ENCODE peak calls at places on chromosome 19, in six cellular contexts. G is sigmoid colon, M is upper lobe of left lung, U is IMR-90, E is omental fat pad, P is breast epithelium. Z is an unnamed sample.
A peak's percentile ranks its signal among the peaks of the same experiment; 100 is the strongest.

GRCh38 chr19:33212773-33213172 is 12.9 kb downstream of the SLC7A10 start:
- DNase-seq in G (no peak), M (no peak), U (no peak), E (no peak), P (no peak), Z (no peak)

GRCh38 chr19:3276341-3276799 is 51.9 kb downstream of the CELF5 start:
- DNase-seq in G (no peak), M (peak; percentile 87), U (no peak), E (no peak), P (peak; percentile 56), Z (peak; percentile 29)

GRCh38 chr19:34337747-34338146 is 27.2 kb upstream of the GPI start:
- DNase-seq in G (no peak), M (no peak), U (no peak), E (no peak), P (no peak), Z (no peak)

GRCh38 chr19:46124638-46125115 is at the start of gene IGFL3:
- DNase-seq in G (no peak), M (no peak), U (peak; percentile 34), E (no peak), P (no peak), Z (no peak)

GRCh38 chr19:46745521-46746280 is at the start of gene FKRP:
- DNase-seq in G (no peak), M (peak; percentile 89), U (no peak), E (no peak), P (no peak), Z (no peak)

GRCh38 chr19:5103061-5103701 is 134.3 kb downstream of the KDM4B start:
- DNase-seq in G (peak; percentile 83), M (peak; percentile 68), U (peak; percentile 12), E (no peak), P (no peak), Z (no peak)

GRCh38 chr19:45150731-45151725 is 9.8 kb downstream of the NKPD1 start:
- DNase-seq in G (no peak), M (peak; percentile 44), U (no peak), E (no peak), P (no peak), Z (no peak)

GRCh38 chr19:11377756-11378155 is 3.3 kb downstream of the SWSAP1 start:
- DNase-seq in G (no peak), M (no peak), U (peak; percentile 37), E (no peak), P (no peak), Z (no peak)

GRCh38 chr19:40285353-40286234 is 449 bp upstream of the AKT2 start:
- DNase-seq in G (peak; percentile 100), M (peak; percentile 95), U (peak; percentile 99), E (peak; percentile 84), P (peak; percentile 99), Z (peak; percentile 94)

GRCh38 chr19:7870571-7871279 is 3.5 kb downstream of the PRR36 start:
- DNase-seq in G (no peak), M (no peak), U (no peak), E (no peak), P (peak; percentile 84), Z (no peak)

GRCh38 chr19:54418930-54419800 is 3.9 kb downstream of the TTYH1 start:
- DNase-seq in G (no peak), M (no peak), U (no peak), E (no peak), P (no peak), Z (no peak)

GRCh38 chr19:55579766-55580621 is 654 bp downstream of the ZNF579 start:
- DNase-seq in G (no peak), M (no peak), U (peak; percentile 41), E (no peak), P (no peak), Z (no peak)

GRCh38 chr19:411723-412355 is 2.9 kb upstream of the C2CD4C start:
- DNase-seq in G (no peak), M (no peak), U (no peak), E (no peak), P (no peak), Z (peak; percentile 4)

GRCh38 chr19:19040417-19040816 is 7.0 kb downstream of the ARMC6 start:
- DNase-seq in G (peak; percentile 89), M (no peak), U (peak; percentile 91), E (no peak), P (peak; percentile 76), Z (no peak)

GRCh38 chr19:31261019-31261595 is 88.1 kb downstream of the TSHZ3 start:
- DNase-seq in G (no peak), M (no peak), U (no peak), E (no peak), P (no peak), Z (peak; percentile 0)

GRCh38 chr19:3599776-3600183 is 6.9 kb downstream of the TBXA2R start:
- DNase-seq in G (no peak), M (peak; percentile 70), U (no peak), E (no peak), P (no peak), Z (no peak)

GRCh38 chr19:11737964-11738745 is 591 bp downstream of the ZNF823 start:
- DNase-seq in G (peak; percentile 77), M (peak; percentile 84), U (peak; percentile 12), E (peak; percentile 32), P (peak; percentile 35), Z (peak; percentile 56)

GRCh38 chr19:3343619-3344502 is 22.5 kb upstream of the NFIC start:
- DNase-seq in G (peak; percentile 96), M (peak; percentile 86), U (peak; percentile 78), E (peak; percentile 69), P (peak; percentile 97), Z (no peak)

GRCh38 chr19:39236527-39236926 is 8.3 kb downstream of the IFNL3 start:
- DNase-seq in G (no peak), M (peak; percentile 73), U (no peak), E (no peak), P (no peak), Z (no peak)

GRCh38 chr19:45994456-45994988 is 745 bp upstream of the CCDC61 start:
- DNase-seq in G (no peak), M (no peak), U (no peak), E (no peak), P (no peak), Z (no peak)

GRCh38 chr19:50568321-50569022 is at the start of gene LRRC4B:
- DNase-seq in G (no peak), M (no peak), U (no peak), E (no peak), P (no peak), Z (no peak)

GRCh38 chr19:54967611-54968010 is 1.4 kb downstream of the NLRP2 start:
- DNase-seq in G (no peak), M (no peak), U (no peak), E (no peak), P (no peak), Z (no peak)

GRCh38 chr19:30651066-30651465 is 278.9 kb downstream of the ZNF536 start:
- DNase-seq in G (no peak), M (no peak), U (no peak), E (no peak), P (no peak), Z (no peak)

GRCh38 chr19:19274716-19275115 is 1.6 kb upstream of the TM6SF2 start:
- DNase-seq in G (no peak), M (no peak), U (no peak), E (no peak), P (no peak), Z (no peak)

GRCh38 chr19:18896421-18896841 is 473 bp upstream of the CERS1 start:
- DNase-seq in G (no peak), M (peak; percentile 85), U (no peak), E (no peak), P (no peak), Z (no peak)

GRCh38 chr19:43708716-43709115 is 7.2 kb upstream of the IRGC start:
- DNase-seq in G (no peak), M (no peak), U (no peak), E (no peak), P (no peak), Z (no peak)

GRCh38 chr19:30785728-30786127 is 413.5 kb downstream of the ZNF536 start:
- DNase-seq in G (no peak), M (no peak), U (no peak), E (no peak), P (no peak), Z (no peak)

GRCh38 chr19:3360494-3361383 is 5.6 kb upstream of the NFIC start:
- DNase-seq in G (peak; percentile 94), M (peak; percentile 93), U (no peak), E (no peak), P (peak; percentile 52), Z (no peak)

GRCh38 chr19:55212447-55212846 is 3.1 kb upstream of the PTPRH start:
- DNase-seq in G (no peak), M (no peak), U (no peak), E (no peak), P (no peak), Z (no peak)

GRCh38 chr19:12769689-12770088 is 5.7 kb downstream of the HOOK2 start:
- DNase-seq in G (no peak), M (peak; percentile 89), U (no peak), E (no peak), P (no peak), Z (no peak)

GRCh38 chr19:17473041-17473440 is 2.7 kb downstream of the SLC27A1 start:
- DNase-seq in G (no peak), M (no peak), U (peak; percentile 90), E (no peak), P (no peak), Z (no peak)
- TF ChIP-seq CTCF in G (no peak), M (no peak), U (no peak), E (no peak), P (no peak), Z (no peak)

DNA sequence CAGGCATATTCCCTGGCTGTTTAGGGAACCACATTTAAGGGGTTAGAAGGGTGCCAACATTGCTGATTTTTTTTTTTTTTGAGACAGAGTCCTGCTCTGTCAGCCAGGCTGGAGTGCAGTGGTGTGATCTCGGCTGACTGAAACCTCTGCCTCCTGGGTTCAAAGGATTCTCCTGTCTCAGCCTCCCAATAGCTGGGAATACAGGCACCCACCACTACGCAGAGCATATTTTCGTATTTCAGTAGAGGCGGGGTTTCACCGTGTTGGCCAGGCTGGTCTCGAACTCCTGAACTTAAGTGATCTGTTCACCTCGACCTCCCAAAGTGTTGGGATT is 7.8 kb upstream of the CRX start:
- DNase-seq in G (no peak), M (no peak), U (no peak), E (no peak), P (no peak), Z (no peak)
- TF ChIP-seq CTCF in G (no peak), M (no peak), U (no peak), E (no peak), P (no peak), Z (peak; percentile 10)

GRCh38 chr19:35789978-35790944 is 14.9 kb downstream of the ARHGAP33 start:
- DNase-seq in G (no peak), M (peak; percentile 72), U (no peak), E (no peak), P (no peak), Z (no peak)

GRCh38 chr19:35792888-35793287 is 17.5 kb downstream of the ARHGAP33 start:
- DNase-seq in G (no peak), M (peak; percentile 57), U (no peak), E (no peak), P (no peak), Z (no peak)

GRCh38 chr19:35791814-35792279 is 16.5 kb downstream of the ARHGAP33 start:
- DNase-seq in G (no peak), M (no peak), U (no peak), E (no peak), P (no peak), Z (no peak)

GRCh38 chr19:35792312-35792711 is 16.9 kb downstream of the ARHGAP33 start:
- DNase-seq in G (no peak), M (peak; percentile 53), U (no peak), E (no peak), P (no peak), Z (no peak)

GRCh38 chr19:35790981-35791813 is 15.8 kb downstream of the ARHGAP33 start:
- DNase-seq in G (peak; percentile 61), M (peak; percentile 74), U (no peak), E (no peak), P (no peak), Z (no peak)
- TF ChIP-seq CTCF in G (no peak), M (no peak), U (peak; percentile 7), E (no peak), P (no peak), Z (peak; percentile 38)

GRCh38 chr19:6766357-6767080 is 716 bp downstream of the SH2D3A start:
- DNase-seq in G (no peak), M (no peak), U (no peak), E (no peak), P (no peak), Z (no peak)
- TF ChIP-seq CTCF in G (no peak), M (no peak), U (no peak), E (no peak), P (no peak), Z (no peak)